ENCODE peak calls at places on chromosomes 6 and 20, in five cellular contexts. I is K562; M is hypothalamus; N is activated CD4-positive, alpha-beta T cell treated with anti-CD3 and anti-CD28 coated beads, Interleukin-2, amount 50 U/mL, for 24 hours; X is astrocyte of the hippocampus. L is an unnamed sample.

GRCh38 chr6:95091823-95092436 is 485.4 kb upstream of the MANEA start:
- DNase-seq in X (peak), N (no peak), M (no peak), I (peak), L (no peak)

GRCh38 chr20:23362392-23363256 is 642 bp downstream of the GZF1 start:
- DNase-seq in I (no peak), M (no peak), N (no peak), X (peak), L (no peak)

GRCh38 chr6:119073307-119074051 is 5.0 kb downstream of the FAM184A start:
- DNase-seq in X (no peak), M (no peak), I (peak), N (no peak), L (no peak)

GRCh38 chr20:32285621-32286334 is 8.3 kb downstream of the KIF3B start:
- DNase-seq in I (peak), N (peak), M (no peak), X (no peak), L (no peak)

GRCh38 chr20:58227391-58228102 is 906 bp downstream of the ANKRD60 start:
- DNase-seq in I (no peak), N (no peak), M (no peak), X (no peak), L (no peak)

GRCh38 chr6:73079978-73080377 is 145.3 kb downstream of the KHDC1L start:
- DNase-seq in M (no peak), I (no peak), X (no peak), N (no peak), L (no peak)

GRCh38 chr6:41100871-41101287 is 28.1 kb downstream of the NFYA start:
- DNase-seq in M (no peak), I (no peak), N (no peak), X (no peak), L (no peak)

GRCh38 chr20:35939264-35939663 is 15.0 kb downstream of the SCAND1 start:
- DNase-seq in I (no peak), M (no peak), X (peak), N (no peak), L (no peak)

GRCh38 chr6:31531162-31531561 is 2.4 kb downstream of the MCCD1 start:
- DNase-seq in I (no peak), M (no peak), N (no peak), X (no peak), L (no peak)

GRCh38 chr6:157991067-157991432 is 9.4 kb downstream of the SYNJ2 start:
- DNase-seq in M (no peak), N (no peak), X (no peak), I (no peak), L (no peak)

GRCh38 chr20:37922016-37922415 is 19.1 kb downstream of the VSTM2L start:
- DNase-seq in M (no peak), I (no peak), N (peak), X (no peak), L (no peak)